ENCODE peak calls at places on chromosome 7, in six cellular contexts. G, X, P, J, K and A are unnamed samples.

GRCh38 chr7:4144801-4145470 is 537.2 kb upstream of the FOXK1 start:
- DNase-seq in K (no peak), P (no peak), X (peak), G (no peak), J (peak), A (no peak)

GRCh38 chr7:155961241-155962190 is 149.3 kb upstream of the SHH start:
- DNase-seq in X (peak), P (no peak), G (peak), J (peak), K (no peak), A (no peak)

GRCh38 chr7:46577394-46577793 is 656.3 kb upstream of the IGFBP3 start:
- DNase-seq in J (no peak), G (no peak), K (no peak), X (no peak), P (no peak), A (no peak)

GRCh38 chr7:54581511-54581910 is 39.3 kb downstream of the VSTM2A start:
- DNase-seq in K (no peak), P (no peak), J (peak), X (no peak), G (peak), A (no peak)

GRCh38 chr7:44958645-44959344 is 20.0 kb downstream of the MYO1G start:
- DNase-seq in X (no peak), G (no peak), J (peak), P (no peak), K (no peak), A (no peak)

GRCh38 chr7:28225581-28225980 is 45.0 kb upstream of the JAZF1 start:
- DNase-seq in J (no peak), X (peak), P (no peak), K (no peak), G (no peak), A (no peak)

GRCh38 chr7:133741078-133741477 is 386.1 kb upstream of the LRGUK start:
- DNase-seq in P (no peak), J (no peak), X (no peak), K (no peak), G (no peak), A (no peak)

GRCh38 chr7:134545918-134546317 is 3.0 kb upstream of the AKR1B15 start:
- DNase-seq in J (no peak), X (no peak), G (no peak), P (no peak), K (no peak), A (no peak)

GRCh38 chr7:151999337-152000090 is 26.0 kb upstream of the GALNT11 start:
- DNase-seq in J (peak), G (peak), K (no peak), X (no peak), P (no peak), A (no peak)

GRCh38 chr7:123154231-123154860 is 45.4 kb downstream of the SLC13A1 start:
- DNase-seq in K (peak), G (peak), P (peak), X (peak), J (peak), A (peak)

GRCh38 chr7:143322646-143323343 is 6.9 kb downstream of the CLCN1 start:
- DNase-seq in X (no peak), P (no peak), K (no peak), J (peak), G (no peak), A (no peak)

GRCh38 chr7:44884553-44885393 is 557 bp downstream of the PURB start:
- DNase-seq in P (peak), X (peak), G (peak), J (peak), K (peak), A (peak)

GRCh38 chr7:143042821-143043271 is 9.3 kb upstream of the OR6V1 start:
- DNase-seq in G (no peak), P (no peak), J (no peak), K (no peak), X (no peak), A (no peak)

GRCh38 chr7:155208681-155209477 is 88.8 kb upstream of the INSIG1 start:
- DNase-seq in X (no peak), J (peak), P (no peak), G (peak), K (peak), A (peak)

GRCh38 chr7:27349621-27350020 is 107.0 kb downstream of the EVX1 start:
- DNase-seq in K (no peak), J (no peak), P (no peak), G (no peak), X (no peak), A (no peak)

GRCh38 chr7:19392246-19392645 is 247.0 kb upstream of the FERD3L start:
- DNase-seq in P (no peak), X (no peak), K (no peak), J (peak), G (peak), A (peak)

GRCh38 chr7:48049850-48050249 is 14.5 kb downstream of the C7orf57 start:
- DNase-seq in P (no peak), K (no peak), J (no peak), X (no peak), G (no peak), A (no peak)

GRCh38 chr7:143505845-143506244 is 28.2 kb downstream of the TAS2R41 start:
- DNase-seq in G (no peak), K (no peak), J (no peak), P (no peak), X (no peak), A (no peak)

GRCh38 chr7:98280296-98280695 is 1.2 kb upstream of the BRI3 start:
- DNase-seq in P (no peak), J (no peak), X (no peak), K (no peak), G (no peak), A (no peak)